ENCODE peak calls at places on chromosomes 6 and 20, in seven cellular contexts. U is H1, R is GM23338, V is mesenchymal stem cell, B is endothelial cell of umbilical vein, C is trophoblast cell, S is fibroblast of lung. H is an unnamed sample.
A peak's percentile ranks its signal among the peaks of the same experiment; 100 is the strongest.

GRCh38 chr6:14804444-14805210 is 441.2 kb upstream of the JARID2 start:
- DNase-seq in U (no peak), R (no peak), V (peak; percentile 92), B (no peak), C (no peak), S (peak; percentile 89), H (no peak)

GRCh38 chr6:24861934-24862333 is 63.2 kb upstream of the ARMH2 start:
- DNase-seq in U (no peak), R (no peak), V (no peak), B (no peak), C (no peak), S (no peak), H (no peak)

GRCh38 chr6:55469829-55470438 is 109.1 kb downstream of the HMGCLL1 start:
- DNase-seq in U (no peak), R (no peak), V (no peak), B (peak; percentile 24), C (no peak), S (peak; percentile 34), H (no peak)

GRCh38 chr6:31680226-31680840 is 534 bp downstream of the LY6G5C start:
- DNase-seq in U (no peak), R (no peak), V (no peak), B (no peak), C (no peak), S (no peak), H (no peak)

GRCh38 chr6:131022691-131023090 is 40.4 kb downstream of the EPB41L2 start:
- DNase-seq in U (no peak), R (no peak), V (no peak), B (no peak), C (no peak), S (no peak), H (no peak)

GRCh38 chr6:4872841-4873240 is 96.6 kb downstream of the CDYL start:
- DNase-seq in U (no peak), R (no peak), V (peak; percentile 30), B (peak; percentile 84), C (no peak), S (peak; percentile 44), H (no peak)

GRCh38 chr6:107272246-107272645 is 156.9 kb upstream of the BEND3 start:
- DNase-seq in U (no peak), R (no peak), V (no peak), B (no peak), C (peak; percentile 85), S (no peak), H (peak; percentile 55)

GRCh38 chr6:12163149-12163548 is 127.0 kb upstream of the EDN1 start:
- DNase-seq in U (no peak), R (no peak), V (no peak), B (no peak), C (no peak), S (no peak), H (no peak)

GRCh38 chr20:33569290-33570094 is 79.6 kb downstream of the CBFA2T2 start:
- DNase-seq in U (no peak), R (peak; percentile 28), V (no peak), B (no peak), C (no peak), S (no peak), H (no peak)

GRCh38 chr6:165823609-165824326 is 160.7 kb upstream of the PDE10A start:
- DNase-seq in U (no peak), R (no peak), V (no peak), B (no peak), C (no peak), S (no peak), H (no peak)

GRCh38 chr6:105136433-105137350 is 43.1 kb downstream of the POPDC3 start:
- DNase-seq in U (peak; percentile 78), R (peak; percentile 81), V (peak; percentile 77), B (peak; percentile 55), C (peak; percentile 57), S (peak; percentile 60), H (peak; percentile 37)

GRCh38 chr6:137763436-137763835 is 103.6 kb upstream of the TNFAIP3 start:
- DNase-seq in U (no peak), R (no peak), V (no peak), B (no peak), C (peak; percentile 57), S (no peak), H (no peak)

GRCh38 chr6:137764464-137764863 is 102.6 kb upstream of the TNFAIP3 start:
- DNase-seq in U (no peak), R (no peak), V (peak; percentile 60), B (peak; percentile 67), C (peak; percentile 89), S (peak; percentile 28), H (peak; percentile 100)

GRCh38 chr6:137762168-137763090 is 104.6 kb upstream of the TNFAIP3 start:
- DNase-seq in U (no peak), R (no peak), V (no peak), B (no peak), C (no peak), S (no peak), H (no peak)

GRCh38 chr6:137765044-137765443 is 102.0 kb upstream of the TNFAIP3 start:
- DNase-seq in U (no peak), R (no peak), V (no peak), B (no peak), C (peak; percentile 41), S (no peak), H (peak; percentile 88)

DNA sequence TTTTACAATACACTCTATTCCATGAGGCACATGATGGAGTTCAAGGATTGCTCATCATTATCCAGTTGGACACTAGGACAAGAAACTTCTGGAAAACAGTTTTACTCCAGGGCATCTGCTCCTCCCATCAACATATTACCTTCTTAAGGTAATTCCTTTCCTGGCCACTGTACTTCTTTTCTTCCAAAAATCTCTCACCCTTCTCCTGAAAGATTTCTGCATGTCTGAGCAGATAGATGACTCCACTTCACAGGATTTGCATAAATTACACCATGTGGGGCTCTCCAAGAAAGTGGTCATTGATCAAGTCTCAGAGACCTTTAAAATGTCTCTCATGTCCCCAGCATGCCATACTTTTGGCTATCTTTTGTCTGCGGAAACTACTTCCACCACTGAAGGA is 103.2 kb upstream of the TNFAIP3 start:
- DNase-seq in U (no peak), R (no peak), V (no peak), B (no peak), C (peak; percentile 55), S (no peak), H (no peak)
- H3K4me2 ChIP-seq in U (no peak overlapping the region), R (no peak overlapping the region), V (no peak overlapping the region), B (peak overlapping the region; percentile 26), C (no peak overlapping the region), S (no peak overlapping the region), H (peak overlapping the region; percentile 45)

GRCh38 chr6:149127212-149127611 is 190.3 kb upstream of the TAB2 start:
- DNase-seq in U (no peak), R (no peak), V (no peak), B (peak; percentile 21), C (no peak), S (peak; percentile 73), H (no peak)

GRCh38 chr6:149128489-149129145 is 188.9 kb upstream of the TAB2 start:
- DNase-seq in U (no peak), R (no peak), V (peak; percentile 20), B (peak; percentile 21), C (no peak), S (peak; percentile 51), H (no peak)

GRCh38 chr6:149130093-149130872 is 187.2 kb upstream of the TAB2 start:
- DNase-seq in U (no peak), R (no peak), V (peak; percentile 17), B (no peak), C (peak; percentile 82), S (peak; percentile 21), H (peak; percentile 46)

GRCh38 chr6:149131891-149132290 is 185.6 kb upstream of the TAB2 start:
- DNase-seq in U (no peak), R (no peak), V (no peak), B (no peak), C (no peak), S (no peak), H (no peak)

GRCh38 chr6:149129401-149130077 is 188.0 kb upstream of the TAB2 start:
- DNase-seq in U (no peak), R (no peak), V (peak; percentile 53), B (no peak), C (peak; percentile 98), S (peak; percentile 61), H (peak; percentile 23)
- H3K27ac ChIP-seq in U (no peak overlapping the region), R (no peak overlapping the region), V (peak overlapping the region; percentile 70), B (no peak overlapping the region), C (peak overlapping the region; percentile 18), S (no peak overlapping the region), H (no peak overlapping the region)

GRCh38 chr20:830011-830521 is 3.4 kb upstream of the FAM110A start:
- DNase-seq in U (no peak), R (no peak), V (peak; percentile 26), B (no peak), C (peak; percentile 96), S (peak; percentile 51), H (peak; percentile 76)

GRCh38 chr20:831251-831650 is 2.3 kb upstream of the FAM110A start:
- DNase-seq in U (no peak), R (no peak), V (no peak), B (no peak), C (peak; percentile 73), S (no peak), H (no peak)

GRCh38 chr20:826695-827323 is 6.7 kb upstream of the FAM110A start:
- DNase-seq in U (no peak), R (no peak), V (no peak), B (no peak), C (peak; percentile 65), S (no peak), H (no peak)

GRCh38 chr20:829531-829930 is 4.0 kb upstream of the FAM110A start:
- DNase-seq in U (no peak), R (no peak), V (no peak), B (no peak), C (peak; percentile 96), S (no peak), H (no peak)

GRCh38 chr20:828987-829386 is 4.5 kb upstream of the FAM110A start:
- DNase-seq in U (no peak), R (no peak), V (no peak), B (no peak), C (peak; percentile 79), S (no peak), H (no peak)
- H3K4me3 ChIP-seq in U (no peak overlapping the region), R (no peak overlapping the region), V (no peak overlapping the region), B (no peak overlapping the region), C (no peak overlapping the region), S (no peak overlapping the region), H (no peak overlapping the region)

GRCh38 chr6:111750147-111750546 is 123.1 kb downstream of the FYN start:
- DNase-seq in U (no peak), R (no peak), V (no peak), B (no peak), C (no peak), S (no peak), H (no peak)

GRCh38 chr6:111746983-111747773 is 126.1 kb downstream of the FYN start:
- DNase-seq in U (peak; percentile 37), R (peak; percentile 45), V (no peak), B (peak; percentile 54), C (no peak), S (no peak), H (peak; percentile 20)

GRCh38 chr6:111748247-111748647 is 125.0 kb downstream of the FYN start:
- DNase-seq in U (peak; percentile 17), R (no peak), V (no peak), B (peak; percentile 96), C (no peak), S (no peak), H (no peak)

GRCh38 chr6:111745636-111746035 is 127.6 kb downstream of the FYN start:
- DNase-seq in U (no peak), R (no peak), V (no peak), B (no peak), C (no peak), S (no peak), H (no peak)

DNA sequence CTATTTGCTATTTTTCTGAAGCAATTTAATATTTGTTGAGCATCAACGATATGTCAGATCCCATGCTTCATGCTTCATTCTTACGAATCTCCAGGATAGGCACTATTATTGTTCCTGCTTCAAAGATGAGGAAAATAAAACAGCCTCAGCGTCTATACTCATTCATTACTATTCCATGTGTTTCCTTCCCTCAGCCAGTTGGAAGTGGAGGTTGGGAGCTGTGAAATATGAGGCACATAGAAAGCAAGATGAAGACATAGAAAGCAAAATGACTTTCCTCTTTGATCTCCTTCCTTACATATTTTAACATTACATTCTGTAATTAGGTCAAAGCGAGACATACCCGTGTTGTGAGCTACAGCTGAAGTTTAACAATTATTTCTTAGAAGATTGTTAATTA is 125.5 kb downstream of the FYN start:
- DNase-seq in U (no peak), R (no peak), V (no peak), B (no peak), C (no peak), S (no peak), H (no peak)
- H3K4me2 ChIP-seq in U (no peak overlapping the region), R (peak overlapping the region; percentile 53), V (no peak overlapping the region), B (peak overlapping the region; percentile 72), C (no peak overlapping the region), S (no peak overlapping the region), H (no peak overlapping the region)

H was measured in PC-9.